ENCODE peak calls at places on chromosomes 4 and X, in eight cellular contexts. I is tibial nerve, C is RWPE1, H is astrocyte, W is uterus, N is GM13977, U is H9, A is IMR-90. G is an unnamed sample.

GRCh38 chr4:113636877-113637276 is 124.7 kb downstream of the CAMK2D start:
- DNase-seq in U (no peak), A (peak), W (no peak), H (peak), N (no peak), C (no peak), I (no peak), G (no peak)

GRCh38 chr4:141534985-141535384 is 101.4 kb upstream of the IL15 start:
- DNase-seq in C (no peak), W (no peak), N (no peak), H (no peak), I (no peak), U (no peak), A (peak), G (no peak)

GRCh38 chr4:126715067-126715466 is 917.7 kb upstream of the INTU start:
- DNase-seq in W (no peak), A (no peak), C (no peak), I (no peak), N (no peak), U (peak), H (no peak), G (no peak)

GRCh38 chrX:118553042-118553714 is 57.6 kb downstream of the DOCK11 start:
- DNase-seq in A (no peak), N (no peak), C (no peak), H (peak), I (no peak), U (no peak), W (no peak), G (no peak)

GRCh38 chrX:101009086-101009485 is 39.6 kb downstream of the ARL13A start:
- DNase-seq in U (no peak), H (peak), N (no peak), W (no peak), I (no peak), A (peak), C (no peak), G (no peak)

GRCh38 chr4:38752393-38752961 is 30.3 kb downstream of the TLR10 start:
- DNase-seq in I (no peak), A (peak), U (no peak), W (no peak), C (no peak), H (peak), N (peak), G (no peak)

GRCh38 chr4:156113138-156113537 is 159.5 kb upstream of the CTSO start:
- DNase-seq in U (no peak), I (no peak), H (peak), N (peak), C (no peak), A (no peak), W (no peak), G (no peak)

GRCh38 chr4:99943904-99944437 is 2.4 kb downstream of the DNAJB14 start:
- DNase-seq in A (no peak), W (no peak), N (no peak), I (no peak), H (no peak), C (no peak), U (no peak), G (no peak)

GRCh38 chr4:7747062-7747385 is 192.6 kb downstream of the AFAP1 start:
- DNase-seq in A (no peak), C (no peak), H (no peak), N (no peak), W (no peak), U (no peak), I (no peak), G (no peak)

GRCh38 chr4:3399277-3400194 is 42.2 kb upstream of the HGFAC start:
- DNase-seq in U (no peak), H (peak), C (no peak), N (no peak), I (no peak), A (no peak), W (no peak), G (no peak)

GRCh38 chr4:170137466-170137865 is 47.7 kb upstream of the AADAT start:
- DNase-seq in A (no peak), W (no peak), U (no peak), H (no peak), N (no peak), I (no peak), C (no peak), G (no peak)

GRCh38 chr4:42673084-42673429 is 16.2 kb upstream of the ATP8A1 start:
- DNase-seq in W (no peak), C (peak), U (no peak), A (no peak), N (no peak), H (peak), I (no peak), G (no peak)

GRCh38 chr4:36900446-36900987 is 344.0 kb upstream of the NWD2 start:
- DNase-seq in H (no peak), I (no peak), W (no peak), N (no peak), A (no peak), C (no peak), U (peak), G (no peak)

GRCh38 chr4:140260227-140260626 is 106.2 kb upstream of the MAML3 start:
- DNase-seq in C (peak), W (no peak), N (no peak), U (no peak), I (no peak), H (peak), A (peak), G (no peak)

GRCh38 chr4:109589119-109589518 is 29.1 kb downstream of the MCUB start:
- DNase-seq in U (no peak), H (no peak), W (no peak), I (no peak), C (peak), N (no peak), A (peak), G (no peak)

GRCh38 chrX:9610774-9611392 is 146.0 kb downstream of the TBL1X start:
- DNase-seq in A (peak), U (no peak), C (peak), W (no peak), N (no peak), H (peak), I (no peak), G (no peak)

GRCh38 chr4:6419452-6420028 is 52.9 kb downstream of the PPP2R2C start:
- DNase-seq in I (no peak), N (no peak), C (no peak), W (peak), H (no peak), U (no peak), A (peak), G (no peak)

GRCh38 chr4:162793571-162793970 is 373.1 kb downstream of the NAF1 start:
- DNase-seq in W (no peak), U (no peak), A (no peak), I (no peak), C (no peak), H (peak), N (no peak), G (no peak)

GRCh38 chrX:20315140-20315539 is 48.4 kb upstream of the RPS6KA3 start:
- DNase-seq in H (no peak), A (no peak), C (peak), N (no peak), U (no peak), W (no peak), I (no peak), G (no peak)

GRCh38 chr4:76235915-76236314 is 15.6 kb upstream of the FAM47E start:
- DNase-seq in A (no peak), U (no peak), N (no peak), W (no peak), I (no peak), H (no peak), C (peak), G (no peak)

GRCh38 chr4:121139533-121140222 is 24.4 kb downstream of the TNIP3 start:
- DNase-seq in I (no peak), A (peak), N (peak), W (no peak), H (peak), C (no peak), U (no peak), G (no peak)

GRCh38 chr4:74524985-74525384 is 80.0 kb downstream of the AREG start:
- DNase-seq in N (no peak), A (no peak), H (no peak), C (no peak), U (no peak), W (no peak), I (no peak), G (no peak)

GRCh38 chr4:37245391-37245954 is 930 bp downstream of the NWD2 start:
- DNase-seq in W (no peak), H (no peak), C (no peak), I (no peak), N (peak), A (no peak), U (peak), G (no peak)

GRCh38 chrX:104641176-104641575 is 75.2 kb downstream of the IL1RAPL2 start:
- DNase-seq in U (peak), W (no peak), N (no peak), A (no peak), C (no peak), I (no peak), H (no peak), G (no peak)

GRCh38 chrX:12970691-12971202 is 4.2 kb upstream of the TMSB4X start:
- DNase-seq in A (peak), N (no peak), U (peak), I (no peak), W (peak), C (no peak), H (peak), G (no peak)

GRCh38 chr4:59248313-59248712 is 1951.8 kb upstream of the ADGRL3 start:
- DNase-seq in A (no peak), N (no peak), H (no peak), W (no peak), U (no peak), I (no peak), C (no peak), G (no peak)

GRCh38 chr4:147129687-147130086 is 184.0 kb upstream of the TTC29 start:
- DNase-seq in W (no peak), I (no peak), N (no peak), A (no peak), H (no peak), U (no peak), C (no peak), G (no peak)

GRCh38 chr4:18051281-18051680 is 29.7 kb upstream of the LCORL start:
- DNase-seq in N (no peak), C (no peak), H (no peak), I (no peak), A (peak), W (no peak), U (no peak), G (no peak)

GRCh38 chrX:132603700-132604286 is 115.0 kb upstream of the MBNL3 start:
- DNase-seq in H (no peak), N (no peak), A (no peak), I (no peak), U (no peak), C (no peak), W (no peak), G (no peak)

GRCh38 chrX:133434197-133434820 is 19.0 kb upstream of the GPC4 start:
- DNase-seq in W (no peak), H (no peak), C (no peak), I (no peak), U (no peak), N (no peak), A (no peak), G (no peak)

GRCh38 chr4:42710329-42710728 is 53.4 kb upstream of the ATP8A1 start:
- DNase-seq in I (no peak), N (no peak), H (no peak), W (no peak), C (no peak), A (no peak), U (no peak), G (no peak)

GRCh38 chr4:90824266-90825167 is 697.3 kb downstream of the CCSER1 start:
- DNase-seq in A (no peak), U (no peak), C (no peak), I (no peak), H (no peak), N (no peak), W (no peak), G (no peak)

GRCh38 chr4:95183656-95184408 is 364.9 kb downstream of the UNC5C start:
- DNase-seq in C (no peak), W (no peak), H (no peak), U (no peak), N (no peak), A (no peak), I (no peak), G (no peak)

GRCh38 chr4:7805533-7806079 is 134.1 kb downstream of the AFAP1 start:
- DNase-seq in W (no peak), N (no peak), A (peak), I (no peak), U (no peak), C (peak), H (peak), G (no peak)

GRCh38 chr4:20299515-20299914 is 47.8 kb downstream of the SLIT2 start:
- DNase-seq in U (no peak), W (no peak), A (peak), C (no peak), I (no peak), N (no peak), H (no peak), G (no peak)

GRCh38 chr4:176001171-176002006 is 64.3 kb upstream of the WDR17 start:
- DNase-seq in A (peak), W (peak), C (peak), U (peak), H (peak), N (peak), I (no peak), G (no peak)

GRCh38 chr4:146165840-146166239 is 9.7 kb upstream of the LSM6 start:
- DNase-seq in N (no peak), W (no peak), H (peak), I (no peak), U (no peak), A (peak), C (peak), G (no peak)

GRCh38 chr4:67700119-67700873 is 659 bp downstream of the UBA6 start:
- DNase-seq in A (peak), U (no peak), N (peak), H (peak), C (peak), I (no peak), W (no peak), G (no peak)

DNA sequence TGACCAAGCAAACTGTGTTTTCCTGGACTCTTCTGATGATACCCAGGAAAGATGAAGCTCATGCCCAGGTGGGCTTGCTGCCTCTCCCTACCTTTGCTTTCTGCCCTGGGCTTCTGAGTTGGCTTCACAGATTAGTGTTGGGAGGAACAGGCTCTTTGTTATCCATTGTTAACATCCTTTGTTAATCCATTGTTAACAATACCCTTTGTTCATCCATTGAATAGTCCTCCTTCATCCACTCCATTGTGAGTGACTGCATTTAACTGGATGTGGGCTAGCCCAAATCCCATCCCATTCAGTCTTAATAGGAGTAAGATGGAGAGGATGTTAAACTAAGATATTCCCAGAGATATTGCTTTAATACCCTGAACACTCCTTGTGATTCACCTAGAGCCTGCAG is 199.0 kb upstream of the LNX1 start:
- DNase-seq in U (no peak), A (no peak), H (no peak), N (no peak), W (no peak), C (no peak), I (no peak), G (no peak)
- TF ChIP-seq CTCF in U (no peak), A (no peak), H (no peak), N (no peak), W (no peak), C (no peak), I (no peak), G (no peak)

DNA sequence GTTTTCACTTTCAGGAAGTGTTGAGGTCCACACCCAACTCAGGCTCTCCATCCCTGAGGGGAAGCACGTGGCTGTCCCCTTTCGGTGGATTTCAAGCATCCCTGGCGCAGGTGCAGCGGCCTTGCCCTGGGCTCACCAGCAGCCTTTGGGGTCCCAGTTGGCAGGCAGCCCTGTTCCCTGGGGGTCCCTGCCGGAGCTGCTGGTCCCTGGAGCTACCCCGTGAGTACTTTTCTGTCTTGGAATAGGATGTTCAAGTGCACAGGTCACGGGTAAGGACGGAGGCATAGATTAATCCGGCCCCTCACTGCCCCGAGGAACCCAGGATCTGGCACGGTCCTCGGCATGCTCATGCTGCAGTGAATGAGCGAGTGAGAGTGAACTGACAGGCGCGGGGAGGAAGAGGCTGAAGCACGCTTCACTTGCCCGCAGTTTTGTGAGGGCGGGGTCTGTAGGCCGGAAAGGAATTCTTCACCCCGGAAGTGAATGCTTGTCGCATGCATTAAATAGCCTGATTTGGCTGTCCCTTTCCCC is 117.2 kb upstream of the FAT1 start:
- DNase-seq in I (peak), A (no peak), H (no peak), U (no peak), W (peak), C (no peak), N (no peak), G (no peak)
- TF ChIP-seq CTCF in I (no peak), A (no peak), H (no peak), U (no peak), W (no peak), C (no peak), N (no peak), G (no peak)

GRCh38 chr4:154998284-154998683 is 210.2 kb upstream of the NPY2R start:
- DNase-seq in U (no peak), A (peak), I (no peak), C (no peak), N (no peak), H (peak), W (no peak), G (no peak)
- TF ChIP-seq CTCF in U (no peak), A (no peak), I (no peak), C (no peak), N (no peak), H (no peak), W (no peak), G (no peak)

DNA sequence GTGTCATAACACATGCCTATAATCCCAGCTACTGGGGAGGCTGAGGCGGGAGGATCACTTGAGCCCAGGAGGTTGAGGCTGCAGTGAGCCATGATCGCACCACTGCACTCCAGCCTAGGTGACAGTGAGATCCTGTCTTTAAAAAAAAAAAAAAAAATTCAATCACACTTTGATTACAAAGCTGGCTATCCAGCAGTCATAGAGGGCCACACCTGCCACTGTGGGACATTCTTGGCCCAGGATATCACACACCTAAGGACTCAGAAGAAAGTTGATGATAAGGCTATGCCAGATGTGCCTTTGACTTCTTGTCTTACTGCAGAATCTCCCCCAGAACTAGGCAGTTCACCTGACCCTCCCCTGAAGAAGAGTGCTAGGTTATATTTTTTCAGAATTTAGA is 122.5 kb upstream of the GALNT7 start:
- DNase-seq in C (no peak), W (no peak), H (no peak), U (no peak), A (no peak), I (no peak), N (no peak), G (no peak)
- TF ChIP-seq CTCF in C (no peak), W (no peak), H (no peak), U (no peak), A (no peak), I (no peak), N (no peak), G (no peak)

DNA sequence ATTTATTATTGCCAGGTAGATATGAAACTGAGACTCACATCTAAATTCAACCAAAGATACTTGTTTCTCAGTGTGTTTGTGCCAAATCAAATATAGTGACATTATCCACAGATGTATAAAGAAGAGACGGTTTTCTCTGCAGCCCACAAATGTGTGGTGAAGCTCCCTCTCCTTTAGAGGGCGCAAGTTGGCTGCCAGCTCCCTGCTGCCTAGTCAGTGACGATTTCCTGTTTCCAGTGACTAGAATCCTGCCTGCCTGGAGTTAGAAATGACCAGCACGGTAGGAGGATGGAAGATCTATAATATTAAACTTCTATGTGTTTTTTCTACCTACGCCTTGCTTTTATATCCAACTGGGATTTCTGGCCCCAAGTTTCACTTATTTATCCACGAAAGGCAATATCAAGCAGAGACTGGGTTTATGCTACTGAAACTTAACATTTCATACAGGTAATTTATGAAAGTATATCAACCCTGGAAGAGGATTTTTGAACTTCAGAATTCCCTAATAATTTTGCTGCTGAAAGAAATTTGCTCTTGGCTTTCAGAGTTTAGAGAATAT is 1793.7 kb upstream of the TENM3 start:
- DNase-seq in H (peak), I (no peak), C (peak), N (no peak), A (peak), W (no peak), U (peak), G (no peak)
- TF ChIP-seq CTCF in H (peak), I (peak), C (peak), N (peak), A (peak), W (no peak), U (peak), G (no peak)

GRCh38 chr4:177339794-177340374 is 30.2 kb downstream of the NEIL3 start:
- DNase-seq in I (no peak), W (no peak), C (peak), A (peak), H (peak), N (peak), U (no peak), G (no peak)
- TF ChIP-seq CTCF in I (peak), W (peak), C (peak), A (peak), H (peak), N (peak), U (peak), G (no peak)

DNA sequence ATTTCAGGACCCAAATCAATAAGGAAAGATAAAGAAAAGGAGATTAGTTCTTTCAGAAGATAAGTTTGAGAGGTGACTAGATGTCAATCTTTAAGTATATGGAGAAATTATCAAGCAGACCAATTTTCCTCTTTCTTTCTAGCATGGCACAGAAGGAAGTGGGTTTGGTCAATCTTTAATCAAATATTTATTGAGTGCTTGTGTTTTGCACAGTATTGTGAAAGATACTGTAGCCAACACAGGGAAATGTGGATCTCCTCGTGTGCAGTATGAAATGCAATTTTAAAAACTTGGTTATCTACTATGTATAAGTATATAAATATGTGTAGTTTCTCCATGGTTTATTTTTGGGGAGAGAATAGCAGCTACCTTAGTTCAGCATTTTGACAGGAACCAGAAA is 655.2 kb downstream of the RAPGEF2 start:
- DNase-seq in H (no peak), C (no peak), I (no peak), A (no peak), W (no peak), U (no peak), N (no peak), G (no peak)
- TF ChIP-seq CTCF in H (no peak), C (no peak), I (no peak), A (no peak), W (no peak), U (no peak), N (no peak), G (no peak)

GRCh38 chrX:46683023-46683422 is 75.9 kb downstream of the SLC9A7 start:
- DNase-seq in W (no peak), C (no peak), H (peak), A (peak), I (no peak), N (no peak), U (no peak), G (no peak)
- TF ChIP-seq CTCF in W (no peak), C (no peak), H (no peak), A (no peak), I (no peak), N (no peak), U (no peak), G (no peak)

GRCh38 chrX:4754878-4755604 is 1041.6 kb upstream of the PRKX start:
- DNase-seq in H (no peak), A (no peak), U (no peak), W (no peak), I (no peak), N (no peak), C (no peak), G (no peak)
- TF ChIP-seq CTCF in H (no peak), A (no peak), U (no peak), W (no peak), I (no peak), N (no peak), C (no peak), G (no peak)

G was measured in omental fat pad.